ENCODE peak calls at places on chromosomes 13 and 19, in seven cellular contexts. Y is colonic mucosa, B is hepatic stellate cell, F is non-pigmented ciliary epithelial cell, M is KBM-7, D is GM03348, Q is amygdala. U is an unnamed sample.

GRCh38 chr19:10431254-10431942 is 11.1 kb downstream of the PDE4A start:
- DNase-seq in Y (peak; percentile 50), B (no peak), F (no peak), M (no peak), D (peak; percentile 48), Q (no peak), U (no peak)

GRCh38 chr19:17424743-17425365 is 5.0 kb downstream of the MVB12A start:
- DNase-seq in Y (peak; percentile 26), B (peak; percentile 56), F (no peak), M (peak; percentile 67), D (peak; percentile 53), Q (no peak), U (peak; percentile 42)

GRCh38 chr13:39107484-39108040 is 69.3 kb downstream of the NHLRC3 start:
- DNase-seq in Y (no peak), B (no peak), F (no peak), M (no peak), D (no peak), Q (no peak), U (no peak)

GRCh38 chr19:4519172-4519496 is 848 bp upstream of the PLIN4 start:
- DNase-seq in Y (no peak), B (no peak), F (no peak), M (no peak), D (no peak), Q (no peak), U (no peak)

GRCh38 chr19:48990400-48990799 is 2.7 kb downstream of the GYS1 start:
- DNase-seq in Y (no peak), B (no peak), F (no peak), M (no peak), D (no peak), Q (no peak), U (no peak)

GRCh38 chr13:99941911-99942310 is 29.7 kb downstream of the ZIC5 start:
- DNase-seq in Y (no peak), B (no peak), F (no peak), M (no peak), D (no peak), Q (no peak), U (no peak)

GRCh38 chr13:71661921-71662320 is 205.1 kb downstream of the DACH1 start:
- DNase-seq in Y (no peak), B (no peak), F (peak; percentile 37), M (no peak), D (no peak), Q (no peak), U (no peak)

GRCh38 chr19:17604372-17605025 is 49.0 kb downstream of the COLGALT1 start:
- DNase-seq in Y (no peak), B (no peak), F (no peak), M (no peak), D (no peak), Q (no peak), U (no peak)

GRCh38 chr13:109154546-109154945 is 525.1 kb downstream of the MYO16 start:
- DNase-seq in Y (no peak), B (no peak), F (no peak), M (no peak), D (no peak), Q (no peak), U (no peak)

GRCh38 chr13:110422913-110423688 is 116.0 kb downstream of the COL4A2 start:
- DNase-seq in Y (no peak), B (no peak), F (no peak), M (no peak), D (peak; percentile 43), Q (no peak), U (no peak)

GRCh38 chr13:110307697-110308376 is 753 bp downstream of the COL4A2 start:
- DNase-seq in Y (no peak), B (no peak), F (no peak), M (no peak), D (peak; percentile 38), Q (no peak), U (no peak)

GRCh38 chr13:102870677-102871415 is 25.0 kb downstream of the ERCC5 start:
- DNase-seq in Y (peak; percentile 50), B (peak; percentile 59), F (peak; percentile 68), M (peak; percentile 72), D (peak; percentile 77), Q (peak; percentile 67), U (peak; percentile 61)

GRCh38 chr19:15372470-15372869 is 7.1 kb downstream of the AKAP8 start:
- DNase-seq in Y (no peak), B (no peak), F (no peak), M (no peak), D (no peak), Q (no peak), U (no peak)

GRCh38 chr13:27283906-27284523 is 13.4 kb downstream of the RASL11A start:
- DNase-seq in Y (peak; percentile 33), B (no peak), F (no peak), M (peak; percentile 36), D (peak; percentile 18), Q (no peak), U (peak; percentile 30)

GRCh38 chr19:48290341-48290922 is 20.6 kb downstream of the ZNF114 start:
- DNase-seq in Y (no peak), B (peak; percentile 83), F (no peak), M (no peak), D (peak; percentile 78), Q (no peak), U (peak; percentile 48)

GRCh38 chr13:90105881-90106496 is 1241.5 kb upstream of the MIR17HG start:
- DNase-seq in Y (no peak), B (no peak), F (peak; percentile 40), M (no peak), D (peak; percentile 64), Q (no peak), U (no peak)

U was measured in left cardiac atrium.